ENCODE peak calls at places on chromosomes 13 and 19, in seven cellular contexts. O, X, G, J, I, R and F are unnamed samples.

GRCh38 chr19:37227996-37228395 is 10.0 kb downstream of the ZNF383 start:
- DNase-seq in X (no peak), I (no peak), J (no peak), R (no peak), O (peak; percentile 4), G (peak; percentile 22), F (no peak)

GRCh38 chr13:52695856-52696255 is 43.2 kb downstream of the SUGT1 start:
- DNase-seq in O (no peak), J (no peak), X (no peak), G (peak; percentile 75), I (no peak), R (no peak), F (no peak)

GRCh38 chr13:105969761-105970160 is 565.7 kb downstream of the EFNB2 start:
- DNase-seq in O (no peak), J (no peak), X (no peak), G (no peak), R (no peak), I (no peak), F (no peak)

GRCh38 chr19:13112555-13112954 is 4.0 kb downstream of the TRMT1 start:
- DNase-seq in X (no peak), O (no peak), J (no peak), G (no peak), I (no peak), R (no peak), F (no peak)

GRCh38 chr19:17871032-17871877 is 490 bp upstream of the SLC5A5 start:
- DNase-seq in X (no peak), R (no peak), G (no peak), I (no peak), O (no peak), J (no peak), F (no peak)

GRCh38 chr13:41148421-41149283 is 16.1 kb upstream of the KBTBD6 start:
- DNase-seq in G (no peak), O (no peak), X (no peak), R (no peak), J (no peak), I (no peak), F (no peak)

GRCh38 chr19:23415561-23416191 is 20.4 kb upstream of the ZNF91 start:
- DNase-seq in O (peak; percentile 22), I (no peak), R (no peak), G (peak; percentile 35), J (no peak), X (peak; percentile 78), F (no peak)

GRCh38 chr13:95083758-95084157 is 217.5 kb downstream of the ABCC4 start:
- DNase-seq in R (no peak), G (peak; percentile 57), O (no peak), J (no peak), X (no peak), I (no peak), F (no peak)

GRCh38 chr19:5539431-5539833 is 28.3 kb downstream of the TINCR start:
- DNase-seq in O (no peak), X (no peak), J (no peak), I (peak; percentile 28), G (no peak), R (peak; percentile 36), F (peak; percentile 1)

GRCh38 chr19:50705422-50706019 is 14.1 kb downstream of the SHANK1 start:
- DNase-seq in G (peak; percentile 65), I (no peak), X (no peak), O (no peak), R (peak; percentile 31), J (no peak), F (no peak)

GRCh38 chr13:79901336-79901735 is 420.4 kb downstream of the NDFIP2 start:
- DNase-seq in G (peak; percentile 58), I (no peak), R (peak; percentile 5), O (no peak), J (no peak), X (peak; percentile 10), F (peak; percentile 10)

GRCh38 chr19:34082289-34083077 is 89.8 kb upstream of the LSM14A start:
- DNase-seq in G (peak; percentile 25), I (no peak), X (no peak), R (no peak), J (no peak), O (no peak), F (no peak)

GRCh38 chr19:19595171-19595701 is 23.3 kb downstream of the PBX4 start:
- DNase-seq in J (no peak), R (no peak), G (peak; percentile 86), X (peak; percentile 28), I (no peak), O (no peak), F (no peak)

GRCh38 chr13:113881614-113882265 is 17.9 kb upstream of the GAS6 start:
- DNase-seq in O (no peak), J (no peak), I (no peak), R (no peak), G (no peak), X (no peak), F (no peak)

GRCh38 chr19:42422576-42423461 is 4.4 kb downstream of the LIPE start:
- DNase-seq in I (no peak), O (no peak), R (no peak), J (no peak), X (no peak), G (peak; percentile 22), F (peak; percentile 88)

GRCh38 chr13:57629821-57630235 is 1.7 kb upstream of the PCDH17 start:
- DNase-seq in J (no peak), G (peak; percentile 61), I (peak; percentile 98), O (peak; percentile 53), R (peak; percentile 99), X (peak; percentile 83), F (peak; percentile 95)

GRCh38 chr13:111187879-111188643 is 73.0 kb downstream of the ARHGEF7 start:
- DNase-seq in I (no peak), J (no peak), O (no peak), G (peak; percentile 68), R (peak; percentile 29), X (no peak), F (no peak)

GRCh38 chr19:41541990-41542584 is 33.9 kb upstream of the CEACAM21 start:
- DNase-seq in J (no peak), I (peak; percentile 10), R (no peak), O (no peak), X (peak; percentile 89), G (peak; percentile 31), F (no peak)

GRCh38 chr13:90545070-90545840 is 802.2 kb upstream of the MIR17HG start:
- DNase-seq in X (no peak), G (peak; percentile 23), I (no peak), O (peak; percentile 47), J (no peak), R (no peak), F (no peak)

GRCh38 chr13:112134150-112135075 is 67.5 kb downstream of the SOX1 start:
- DNase-seq in J (no peak), R (no peak), X (no peak), G (no peak), O (no peak), I (no peak), F (no peak)

GRCh38 chr13:77898097-77898496 is 20.5 kb downstream of the EDNRB start:
- DNase-seq in R (no peak), I (no peak), G (no peak), O (no peak), J (no peak), X (no peak), F (no peak)

GRCh38 chr13:45370922-45371406 is 30.0 kb upstream of the TPT1 start:
- DNase-seq in G (peak; percentile 82), I (peak; percentile 23), O (no peak), J (peak; percentile 63), R (no peak), X (peak; percentile 93), F (peak; percentile 28)

GRCh38 chr19:7337380-7338194 is 11.2 kb upstream of the ARHGEF18 start:
- DNase-seq in I (no peak), O (no peak), G (no peak), X (no peak), J (peak; percentile 45), R (no peak), F (peak; percentile 7)

GRCh38 chr19:45179063-45179847 is 671 bp downstream of the BLOC1S3 start:
- DNase-seq in J (no peak), I (no peak), O (no peak), G (peak; percentile 33), X (peak; percentile 89), R (no peak), F (no peak)

GRCh38 chr19:43762814-43763213 is 8.1 kb upstream of the SMG9 start:
- DNase-seq in G (no peak), O (no peak), J (no peak), X (no peak), R (no peak), I (no peak), F (no peak)

GRCh38 chr13:43493496-43494000 is 293.2 kb downstream of the ENOX1 start:
- DNase-seq in G (no peak), R (no peak), I (no peak), X (no peak), J (no peak), O (no peak), F (no peak)

GRCh38 chr13:48334534-48335127 is 31.1 kb downstream of the RB1 start:
- DNase-seq in X (no peak), J (no peak), I (no peak), G (peak; percentile 74), R (no peak), O (peak; percentile 2), F (no peak)

GRCh38 chr13:104984296-104984818 is 1551.1 kb downstream of the EFNB2 start:
- DNase-seq in X (no peak), I (no peak), G (peak; percentile 87), J (no peak), R (no peak), O (no peak), F (no peak)

GRCh38 chr13:114055766-114056165 is 76.7 kb downstream of the RASA3 start:
- DNase-seq in X (peak; percentile 62), G (no peak), O (no peak), J (no peak), I (no peak), R (no peak), F (no peak)

GRCh38 chr13:28488376-28489005 is 6.4 kb downstream of the FLT1 start:
- DNase-seq in X (no peak), J (no peak), O (no peak), G (no peak), I (no peak), R (no peak), F (no peak)

GRCh38 chr19:40739030-40739839 is 11.0 kb downstream of the ACTMAP start:
- DNase-seq in G (no peak), O (no peak), J (no peak), R (no peak), I (no peak), X (no peak), F (no peak)